ENCODE peak calls at places on chromosomes 12 and 14, in six cellular contexts. One of them, this sample, is unnamed. For H3K4me1, the result is how much of the 10 kb centered on the place peaks cover.

GRCh38 chr12:18217981-18218380 is 43.3 kb upstream of the PIK3C2G start:
- DNase-seq in heart right ventricle: no peak
- DNase-seq in naive thymus-derived CD4-positive, alpha-beta T cell: no peak
- DNase-seq in IMR-90: peak
- DNase-seq in tibial nerve: no peak
- DNase-seq in fibroblast of lung: no peak
- DNase-seq in this sample: no peak

GRCh38 chr14:100532154-100532915 is 54.9 kb downstream of the BEGAIN start:
- DNase-seq in IMR-90: peak
- DNase-seq in heart right ventricle: no peak
- DNase-seq in naive thymus-derived CD4-positive, alpha-beta T cell: no peak
- DNase-seq in tibial nerve: peak
- DNase-seq in fibroblast of lung: no peak
- DNase-seq in this sample: peak

GRCh38 chr12:9925746-9926393 is 6.3 kb downstream of the CLEC2A start:
- DNase-seq in tibial nerve: no peak
- DNase-seq in fibroblast of lung: peak
- DNase-seq in heart right ventricle: no peak
- DNase-seq in IMR-90: peak
- DNase-seq in naive thymus-derived CD4-positive, alpha-beta T cell: peak
- DNase-seq in this sample: no peak

GRCh38 chr12:57475271-57476161 is 4.2 kb downstream of the ARHGAP9 start:
- DNase-seq in IMR-90: no peak
- DNase-seq in fibroblast of lung: no peak
- DNase-seq in tibial nerve: no peak
- DNase-seq in naive thymus-derived CD4-positive, alpha-beta T cell: no peak
- DNase-seq in heart right ventricle: no peak
- DNase-seq in this sample: no peak

GRCh38 chr14:102279282-102279681 is 25.7 kb downstream of the MOK start:
- DNase-seq in tibial nerve: no peak
- DNase-seq in naive thymus-derived CD4-positive, alpha-beta T cell: no peak
- DNase-seq in IMR-90: no peak
- DNase-seq in fibroblast of lung: no peak
- DNase-seq in heart right ventricle: no peak
- DNase-seq in this sample: no peak

GRCh38 chr14:75971509-75971908 is 10.3 kb downstream of the TGFB3 start:
- DNase-seq in naive thymus-derived CD4-positive, alpha-beta T cell: no peak
- DNase-seq in IMR-90: no peak
- DNase-seq in heart right ventricle: no peak
- DNase-seq in tibial nerve: no peak
- DNase-seq in fibroblast of lung: no peak
- DNase-seq in this sample: no peak

GRCh38 chr14:32078794-32079663 is 1.9 kb downstream of the ARHGAP5 start:
- DNase-seq in fibroblast of lung: peak
- DNase-seq in heart right ventricle: no peak
- DNase-seq in IMR-90: peak
- DNase-seq in naive thymus-derived CD4-positive, alpha-beta T cell: no peak
- DNase-seq in tibial nerve: no peak
- DNase-seq in this sample: no peak

GRCh38 chr12:14514154-14514842 is 53.4 kb downstream of the PLBD1 start:
- DNase-seq in fibroblast of lung: peak
- DNase-seq in heart right ventricle: no peak
- DNase-seq in tibial nerve: no peak
- DNase-seq in naive thymus-derived CD4-positive, alpha-beta T cell: no peak
- DNase-seq in IMR-90: peak
- DNase-seq in this sample: no peak

GRCh38 chr14:53432378-53432802 is 279.3 kb upstream of the DDHD1 start:
- DNase-seq in tibial nerve: no peak
- DNase-seq in fibroblast of lung: peak
- DNase-seq in naive thymus-derived CD4-positive, alpha-beta T cell: no peak
- DNase-seq in IMR-90: peak
- DNase-seq in heart right ventricle: no peak
- DNase-seq in this sample: no peak

GRCh38 chr12:132154341-132154761 is 10.1 kb downstream of the NOC4L start:
- DNase-seq in heart right ventricle: peak
- DNase-seq in tibial nerve: no peak
- DNase-seq in IMR-90: no peak
- DNase-seq in fibroblast of lung: no peak
- DNase-seq in naive thymus-derived CD4-positive, alpha-beta T cell: no peak
- DNase-seq in this sample: no peak
- H3K4me3 ChIP-seq in heart right ventricle: peak
- H3K4me3 ChIP-seq in tibial nerve: peak
- H3K4me3 ChIP-seq in IMR-90: no peak
- H3K4me3 ChIP-seq in fibroblast of lung: no peak
- H3K4me3 ChIP-seq in naive thymus-derived CD4-positive, alpha-beta T cell: no peak
- H3K4me3 ChIP-seq in this sample: no peak

GRCh38 chr12:32505546-32505945 is 106.2 kb downstream of the FGD4 start:
- DNase-seq in tibial nerve: no peak
- DNase-seq in heart right ventricle: no peak
- DNase-seq in naive thymus-derived CD4-positive, alpha-beta T cell: no peak
- DNase-seq in IMR-90: no peak
- DNase-seq in fibroblast of lung: no peak
- DNase-seq in this sample: no peak
- H3K4me1 ChIP-seq in tibial nerve: under half
- H3K4me1 ChIP-seq in heart right ventricle: half or more
- H3K4me1 ChIP-seq in naive thymus-derived CD4-positive, alpha-beta T cell: under half
- H3K4me1 ChIP-seq in IMR-90: under half
- H3K4me1 ChIP-seq in fibroblast of lung: under half
- H3K4me1 ChIP-seq in this sample: under half

GRCh38 chr14:94005324-94005723 is 8.2 kb downstream of the CCDC197 start:
- DNase-seq in heart right ventricle: no peak
- DNase-seq in IMR-90: no peak
- DNase-seq in fibroblast of lung: no peak
- DNase-seq in tibial nerve: no peak
- DNase-seq in naive thymus-derived CD4-positive, alpha-beta T cell: no peak
- DNase-seq in this sample: no peak

GRCh38 chr14:94000986-94001385 is 3.9 kb downstream of the CCDC197 start:
- DNase-seq in fibroblast of lung: no peak
- DNase-seq in tibial nerve: no peak
- DNase-seq in IMR-90: no peak
- DNase-seq in heart right ventricle: no peak
- DNase-seq in naive thymus-derived CD4-positive, alpha-beta T cell: no peak
- DNase-seq in this sample: no peak

GRCh38 chr14:94003397-94003796 is 6.3 kb downstream of the CCDC197 start:
- DNase-seq in heart right ventricle: no peak
- DNase-seq in fibroblast of lung: no peak
- DNase-seq in naive thymus-derived CD4-positive, alpha-beta T cell: no peak
- DNase-seq in IMR-90: no peak
- DNase-seq in tibial nerve: no peak
- DNase-seq in this sample: no peak

GRCh38 chr14:94001501-94002396 is 4.6 kb downstream of the CCDC197 start:
- DNase-seq in tibial nerve: peak
- DNase-seq in naive thymus-derived CD4-positive, alpha-beta T cell: peak
- DNase-seq in IMR-90: peak
- DNase-seq in heart right ventricle: peak
- DNase-seq in fibroblast of lung: peak
- DNase-seq in this sample: no peak

GRCh38 chr14:94004015-94004414 is 6.9 kb downstream of the CCDC197 start:
- DNase-seq in fibroblast of lung: no peak
- DNase-seq in IMR-90: no peak
- DNase-seq in tibial nerve: no peak
- DNase-seq in heart right ventricle: no peak
- DNase-seq in naive thymus-derived CD4-positive, alpha-beta T cell: no peak
- DNase-seq in this sample: no peak
- H3K4me3 ChIP-seq in fibroblast of lung: no peak
- H3K4me3 ChIP-seq in IMR-90: no peak
- H3K4me3 ChIP-seq in tibial nerve: no peak
- H3K4me3 ChIP-seq in heart right ventricle: no peak
- H3K4me3 ChIP-seq in naive thymus-derived CD4-positive, alpha-beta T cell: no peak
- H3K4me3 ChIP-seq in this sample: no peak

GRCh38 chr12:65894624-65895023 is 70.3 kb downstream of the HMGA2 start:
- DNase-seq in naive thymus-derived CD4-positive, alpha-beta T cell: no peak
- DNase-seq in heart right ventricle: no peak
- DNase-seq in fibroblast of lung: no peak
- DNase-seq in tibial nerve: no peak
- DNase-seq in IMR-90: no peak
- DNase-seq in this sample: no peak

GRCh38 chr12:65892905-65893304 is 68.6 kb downstream of the HMGA2 start:
- DNase-seq in IMR-90: peak
- DNase-seq in tibial nerve: no peak
- DNase-seq in naive thymus-derived CD4-positive, alpha-beta T cell: no peak
- DNase-seq in fibroblast of lung: peak
- DNase-seq in heart right ventricle: no peak
- DNase-seq in this sample: no peak

GRCh38 chr12:65895759-65896656 is 71.7 kb downstream of the HMGA2 start:
- DNase-seq in fibroblast of lung: no peak
- DNase-seq in heart right ventricle: no peak
- DNase-seq in tibial nerve: no peak
- DNase-seq in IMR-90: no peak
- DNase-seq in naive thymus-derived CD4-positive, alpha-beta T cell: no peak
- DNase-seq in this sample: no peak

GRCh38 chr12:65895031-65895430 is 70.7 kb downstream of the HMGA2 start:
- DNase-seq in heart right ventricle: no peak
- DNase-seq in fibroblast of lung: no peak
- DNase-seq in IMR-90: no peak
- DNase-seq in tibial nerve: no peak
- DNase-seq in naive thymus-derived CD4-positive, alpha-beta T cell: no peak
- DNase-seq in this sample: no peak

DNA sequence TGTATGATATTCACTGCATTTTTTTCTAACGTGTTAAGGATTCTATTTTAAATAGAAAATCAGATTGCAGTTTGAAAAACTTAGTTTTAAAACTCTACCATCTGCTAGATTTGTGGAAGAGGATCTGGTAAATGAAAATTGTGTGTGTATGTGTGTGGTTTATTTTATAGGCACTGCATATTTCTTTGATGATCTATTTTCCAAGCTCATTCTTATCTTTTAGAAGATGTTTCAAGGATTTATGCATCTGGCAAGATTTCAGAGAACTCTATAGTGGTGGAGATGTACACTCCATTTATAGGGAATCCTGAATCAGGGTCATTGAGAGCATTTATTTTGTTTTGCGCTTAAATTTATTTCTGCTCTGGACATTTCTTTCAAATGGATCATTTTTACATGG is 69.8 kb downstream of the HMGA2 start:
- DNase-seq in IMR-90: peak
- DNase-seq in naive thymus-derived CD4-positive, alpha-beta T cell: no peak
- DNase-seq in fibroblast of lung: no peak
- DNase-seq in heart right ventricle: no peak
- DNase-seq in tibial nerve: no peak
- DNase-seq in this sample: no peak
- H3K4me1 ChIP-seq in IMR-90: under half
- H3K4me1 ChIP-seq in naive thymus-derived CD4-positive, alpha-beta T cell: under half
- H3K4me1 ChIP-seq in fibroblast of lung: under half
- H3K4me1 ChIP-seq in heart right ventricle: under half
- H3K4me1 ChIP-seq in tibial nerve: under half
- H3K4me1 ChIP-seq in this sample: half or more

GRCh38 chr14:22598099-22598895 is at the start of gene ABHD4:
- DNase-seq in fibroblast of lung: peak
- DNase-seq in naive thymus-derived CD4-positive, alpha-beta T cell: peak
- DNase-seq in IMR-90: peak
- DNase-seq in heart right ventricle: peak
- DNase-seq in tibial nerve: peak
- DNase-seq in this sample: no peak

GRCh38 chr14:22598896-22599244 is 770 bp downstream of the ABHD4 start:
- DNase-seq in tibial nerve: peak
- DNase-seq in fibroblast of lung: peak
- DNase-seq in heart right ventricle: no peak
- DNase-seq in naive thymus-derived CD4-positive, alpha-beta T cell: no peak
- DNase-seq in IMR-90: peak
- DNase-seq in this sample: no peak

GRCh38 chr14:22601456-22601855 is 3.4 kb downstream of the ABHD4 start:
- DNase-seq in fibroblast of lung: no peak
- DNase-seq in heart right ventricle: no peak
- DNase-seq in naive thymus-derived CD4-positive, alpha-beta T cell: no peak
- DNase-seq in IMR-90: no peak
- DNase-seq in tibial nerve: no peak
- DNase-seq in this sample: no peak

GRCh38 chr14:22599349-22599748 is 1.2 kb downstream of the ABHD4 start:
- DNase-seq in naive thymus-derived CD4-positive, alpha-beta T cell: no peak
- DNase-seq in fibroblast of lung: no peak
- DNase-seq in IMR-90: no peak
- DNase-seq in tibial nerve: no peak
- DNase-seq in heart right ventricle: no peak
- DNase-seq in this sample: no peak

GRCh38 chr14:22600027-22600426 is 1.9 kb downstream of the ABHD4 start:
- DNase-seq in heart right ventricle: no peak
- DNase-seq in naive thymus-derived CD4-positive, alpha-beta T cell: no peak
- DNase-seq in IMR-90: no peak
- DNase-seq in fibroblast of lung: no peak
- DNase-seq in tibial nerve: no peak
- DNase-seq in this sample: no peak
- H3K4me3 ChIP-seq in heart right ventricle: no peak
- H3K4me3 ChIP-seq in naive thymus-derived CD4-positive, alpha-beta T cell: no peak
- H3K4me3 ChIP-seq in IMR-90: no peak
- H3K4me3 ChIP-seq in fibroblast of lung: peak
- H3K4me3 ChIP-seq in tibial nerve: no peak
- H3K4me3 ChIP-seq in this sample: no peak

This sample was measured in RWPE2.